ENCODE peak calls at places on chromosome 15, in eight cellular contexts. X is endothelial cell, P is glutamatergic neuron, I is BE2C, A is esophagus squamous epithelium, F is MM.1S, Q is A549, V is bronchial epithelial cell. B is an unnamed sample.

GRCh38 chr15:90419738-90420487 is 31.9 kb downstream of the IQGAP1 start:
- DNase-seq in X (no peak), P (no peak), I (no peak), A (no peak), F (no peak), Q (peak), V (peak), B (no peak)

GRCh38 chr15:63050737-63051700 is 8.5 kb downstream of the TPM1 start:
- DNase-seq in X (no peak), P (no peak), I (peak), A (no peak), F (no peak), Q (no peak), V (no peak), B (no peak)

GRCh38 chr15:63669074-63669473 is 71.9 kb downstream of the FBXL22 start:
- DNase-seq in X (no peak), P (no peak), I (no peak), A (no peak), F (peak), Q (no peak), V (no peak), B (no peak)

GRCh38 chr15:85880501-85881190 is 85.9 kb upstream of the KLHL25 start:
- DNase-seq in X (no peak), P (no peak), I (no peak), A (no peak), F (no peak), Q (no peak), V (no peak), B (no peak)

GRCh38 chr15:40344217-40344616 is 3.5 kb upstream of the CCDC9B start:
- DNase-seq in X (no peak), P (no peak), I (no peak), A (no peak), F (no peak), Q (no peak), V (no peak), B (no peak)

GRCh38 chr15:39099524-39099923 is 481.4 kb upstream of the THBS1 start:
- DNase-seq in X (no peak), P (no peak), I (no peak), A (no peak), F (no peak), Q (no peak), V (no peak), B (no peak)

GRCh38 chr15:79434361-79434760 is 2.2 kb downstream of the MINAR1 start:
- DNase-seq in X (no peak), P (no peak), I (no peak), A (no peak), F (no peak), Q (no peak), V (no peak), B (no peak)

GRCh38 chr15:71707230-71708051 is 102.9 kb upstream of the NR2E3 start:
- DNase-seq in X (no peak), P (no peak), I (no peak), A (no peak), F (no peak), Q (no peak), V (no peak), B (no peak)

GRCh38 chr15:74808840-74809229 is 3.8 kb upstream of the LMAN1L start:
- DNase-seq in X (no peak), P (no peak), I (no peak), A (no peak), F (no peak), Q (no peak), V (no peak), B (no peak)

DNA sequence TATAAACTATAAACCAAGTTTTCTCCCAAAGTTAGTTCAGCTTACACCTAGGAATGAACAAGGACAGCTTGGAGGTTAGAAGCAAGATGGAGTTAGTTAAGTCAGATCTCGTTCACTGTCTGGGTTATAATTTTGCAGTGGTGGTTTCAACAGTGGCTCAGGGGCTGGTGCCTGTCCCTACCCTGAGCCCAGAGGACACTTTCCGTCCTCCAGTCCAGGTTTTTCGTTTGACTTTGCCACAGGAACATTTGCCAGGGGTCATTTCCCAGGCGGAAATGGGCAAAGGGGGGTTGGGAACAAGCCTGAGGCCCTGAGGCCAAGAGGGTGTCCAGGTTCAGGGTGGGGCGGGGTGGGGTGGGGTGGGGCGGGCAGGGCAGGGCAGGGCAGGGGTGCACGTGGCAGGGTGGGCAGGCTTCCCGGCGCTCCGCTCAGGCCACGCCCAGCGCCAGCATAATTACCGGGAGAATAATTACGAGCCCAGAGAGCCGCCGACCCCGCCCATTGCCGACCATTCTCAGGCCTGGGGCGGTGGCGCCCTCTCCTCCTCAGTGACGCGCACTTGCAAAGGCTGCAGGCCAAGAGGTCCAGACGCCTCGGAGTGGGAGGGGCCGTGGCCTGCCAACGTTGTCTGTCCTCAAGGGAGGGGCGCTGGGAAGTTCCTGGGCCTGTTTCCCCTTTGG is 70.4 kb downstream of the KLF13 start:
- DNase-seq in X (peak), P (peak), I (peak), A (peak), F (no peak), Q (peak), V (peak), B (peak)
- TF ChIP-seq CTCF in X (no peak), P (no peak), I (peak), A (no peak), F (no peak), Q (peak), V (no peak), B (no peak)

GRCh38 chr15:77650285-77650684 is 17.6 kb upstream of the LINGO1 start:
- DNase-seq in X (peak), P (peak), I (peak), A (no peak), F (no peak), Q (peak), V (no peak), B (no peak)
- TF ChIP-seq CTCF in X (peak), P (peak), I (peak), A (no peak), F (peak), Q (peak), V (no peak), B (peak)

GRCh38 chr15:83398591-83398990 is 48.5 kb upstream of the SH3GL3 start:
- DNase-seq in X (no peak), P (no peak), I (no peak), A (no peak), F (no peak), Q (no peak), V (peak), B (no peak)

GRCh38 chr15:83396071-83396470 is 51.1 kb upstream of the SH3GL3 start:
- DNase-seq in X (peak), P (peak), I (no peak), A (no peak), F (no peak), Q (no peak), V (no peak), B (no peak)
- TF ChIP-seq CTCF in X (no peak), P (no peak), I (no peak), A (no peak), F (no peak), Q (no peak), V (no peak), B (no peak)

DNA sequence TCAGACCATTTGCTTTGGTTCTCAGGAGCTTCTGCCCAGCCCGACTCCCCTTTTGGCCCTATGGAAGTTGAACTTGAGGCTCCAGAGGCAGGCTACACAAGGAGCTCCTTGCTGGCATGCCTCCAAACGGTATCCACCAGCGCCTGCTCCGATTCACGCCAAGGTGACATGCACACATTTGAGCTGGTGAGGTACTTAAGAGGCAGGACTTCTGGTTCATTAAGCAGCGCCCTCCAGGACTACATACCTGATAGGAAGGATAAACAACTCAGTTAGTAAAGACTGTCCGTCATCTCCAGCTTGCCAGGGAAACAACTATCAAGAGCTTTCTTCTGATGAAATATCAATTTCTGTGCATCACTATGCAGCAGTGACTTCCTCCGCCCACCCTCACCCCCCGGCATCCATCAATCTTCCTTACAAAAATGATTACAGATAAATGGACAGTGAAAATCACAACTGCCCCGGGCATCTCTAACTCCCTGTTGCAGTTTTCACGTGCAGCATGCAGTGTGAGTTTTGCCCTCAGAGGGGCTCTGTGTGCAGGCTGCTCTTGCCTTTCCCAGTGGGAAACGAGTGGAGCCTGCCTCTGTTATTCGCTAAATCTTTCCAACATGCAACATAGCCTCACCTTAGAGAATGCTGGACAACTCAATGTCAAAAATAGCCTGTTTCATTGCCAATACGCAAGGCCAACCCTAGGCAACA is 122.9 kb downstream of the ARRDC4 start:
- DNase-seq in X (no peak), P (no peak), I (no peak), A (no peak), F (no peak), Q (no peak), V (no peak), B (no peak)
- TF ChIP-seq CTCF in X (no peak), P (no peak), I (peak), A (no peak), F (no peak), Q (no peak), V (no peak), B (no peak)

GRCh38 chr15:75811616-75812015 is 31.6 kb upstream of the UBE2Q2 start:
- DNase-seq in X (no peak), P (no peak), I (no peak), A (no peak), F (no peak), Q (no peak), V (no peak), B (no peak)

GRCh38 chr15:75810874-75811498 is 32.3 kb upstream of the UBE2Q2 start:
- DNase-seq in X (no peak), P (no peak), I (no peak), A (no peak), F (no peak), Q (no peak), V (peak), B (no peak)

GRCh38 chr15:75808563-75808962 is 34.7 kb upstream of the UBE2Q2 start:
- DNase-seq in X (no peak), P (no peak), I (no peak), A (no peak), F (no peak), Q (no peak), V (no peak), B (no peak)

GRCh38 chr15:75814794-75815193 is 28.5 kb upstream of the UBE2Q2 start:
- DNase-seq in X (no peak), P (no peak), I (no peak), A (no peak), F (no peak), Q (no peak), V (no peak), B (no peak)

DNA sequence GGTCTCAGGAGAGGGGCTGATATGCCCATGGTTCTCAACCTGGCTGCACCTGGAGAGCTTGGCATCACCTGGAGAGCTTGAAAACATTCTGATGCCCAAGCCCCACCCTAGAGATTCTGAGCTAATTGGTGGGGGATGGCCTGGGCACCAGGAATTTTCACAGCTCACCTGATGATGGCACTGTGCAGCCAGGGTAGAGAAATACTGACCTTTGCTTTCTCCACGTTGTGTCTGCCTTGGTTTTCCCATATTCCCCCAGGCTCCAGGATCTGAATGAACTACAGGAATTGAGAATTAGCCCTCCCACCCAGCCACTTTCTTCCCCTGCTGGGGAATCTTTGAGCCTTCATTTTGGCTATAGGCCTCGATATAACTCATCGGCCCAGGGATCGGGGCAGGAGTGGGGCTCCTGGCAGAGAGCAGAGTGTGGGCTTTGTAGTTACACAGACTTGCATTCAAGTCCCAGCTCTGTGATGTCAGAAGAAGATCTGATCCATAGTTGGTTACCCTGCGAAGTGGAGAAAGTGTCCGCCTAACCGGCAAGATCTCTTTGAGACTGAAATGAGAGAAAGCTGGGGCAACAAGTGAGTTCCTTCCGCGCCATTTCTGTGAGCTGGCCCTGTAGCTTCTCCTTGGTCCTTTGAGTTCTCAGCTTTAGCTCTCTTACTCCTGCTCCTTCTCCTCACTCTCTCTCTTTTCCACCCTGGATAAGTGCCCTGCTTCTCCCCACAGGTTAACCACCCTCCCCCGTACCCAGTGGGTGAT is 33.1 kb upstream of the UBE2Q2 start:
- DNase-seq in X (no peak), P (no peak), I (peak), A (no peak), F (peak), Q (peak), V (peak), B (no peak)
- TF ChIP-seq CTCF in X (no peak), P (no peak), I (peak), A (peak), F (peak), Q (peak), V (peak), B (peak)

DNA sequence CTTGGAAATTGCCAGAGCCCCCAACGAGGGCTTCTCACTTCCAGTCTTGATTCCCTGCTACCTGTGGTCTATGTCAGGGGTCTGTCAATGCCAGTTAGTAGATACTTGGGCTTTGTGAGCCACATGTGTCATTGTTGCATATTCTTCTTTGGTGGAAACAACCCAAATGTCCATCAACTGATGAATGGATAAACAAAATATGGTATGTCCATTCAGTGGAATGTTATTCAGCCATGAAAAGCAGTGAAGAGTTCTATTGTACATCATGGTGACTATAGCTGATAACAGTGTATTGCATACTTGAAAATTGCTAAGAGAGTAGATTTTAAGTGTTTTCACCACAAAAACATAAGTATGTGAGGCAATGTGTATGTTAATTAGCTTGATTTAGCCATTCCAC is 288.1 kb downstream of the RPLP1 start:
- DNase-seq in X (no peak), P (no peak), I (no peak), A (no peak), F (no peak), Q (no peak), V (no peak), B (no peak)
- TF ChIP-seq CTCF in X (no peak), P (no peak), I (no peak), A (no peak), F (no peak), Q (no peak), V (no peak), B (no peak)

GRCh38 chr15:45279024-45279697 is 27.1 kb downstream of the SLC28A2 start:
- DNase-seq in X (peak), P (peak), I (peak), A (peak), F (peak), Q (peak), V (peak), B (peak)
- TF ChIP-seq CTCF in X (no peak), P (no peak), I (no peak), A (no peak), F (no peak), Q (no peak), V (no peak), B (no peak)

GRCh38 chr15:60390931-60391501 is 6.8 kb downstream of the ANXA2 start:
- DNase-seq in X (no peak), P (no peak), I (no peak), A (peak), F (no peak), Q (no peak), V (peak), B (no peak)
- TF ChIP-seq CTCF in X (no peak), P (no peak), I (no peak), A (no peak), F (no peak), Q (peak), V (no peak), B (no peak)

GRCh38 chr15:34514251-34514760 is 69.1 kb downstream of the GOLGA8B start:
- DNase-seq in X (peak), P (peak), I (no peak), A (no peak), F (peak), Q (peak), V (no peak), B (peak)
- TF ChIP-seq CTCF in X (no peak), P (no peak), I (no peak), A (no peak), F (no peak), Q (no peak), V (no peak), B (no peak)

B was measured in left ventricle myocardium inferior.